ENCODE peak calls at places on chromosome 4, in eight cellular contexts. M is spleen, U is OCI-LY7, Y is Caco-2, T is H9, R is neural crest cell, J is IMR-90, F is mesothelial cell of epicardium. X is an unnamed sample.

GRCh38 chr4:188971125-188971524 is 831.9 kb downstream of the TRIML1 start:
- DNase-seq in M (no peak), U (peak), Y (no peak), T (no peak), R (no peak), J (peak), F (no peak), X (no peak)

GRCh38 chr4:76307670-76308014 is 1.1 kb downstream of the STBD1 start:
- DNase-seq in M (no peak), U (no peak), Y (no peak), T (no peak), R (no peak), J (no peak), F (no peak), X (no peak)

GRCh38 chr4:138522366-138522765 is 280.2 kb upstream of the SLC7A11 start:
- DNase-seq in M (no peak), U (peak), Y (no peak), T (peak), R (no peak), J (peak), F (no peak), X (peak)

GRCh38 chr4:131595140-131595539 is 1554.0 kb upstream of the PCDH10 start:
- DNase-seq in M (no peak), U (no peak), Y (no peak), T (no peak), R (no peak), J (no peak), F (no peak), X (no peak)

GRCh38 chr4:84995386-84995785 is 28.9 kb upstream of the WDFY3 start:
- DNase-seq in M (no peak), U (no peak), Y (no peak), T (no peak), R (no peak), J (no peak), F (no peak), X (no peak)

GRCh38 chr4:5857199-5857598 is 35.7 kb downstream of the CRMP1 start:
- DNase-seq in M (no peak), U (no peak), Y (no peak), T (no peak), R (no peak), J (no peak), F (no peak), X (no peak)

GRCh38 chr4:187321741-187322140 is 598.1 kb upstream of the FAT1 start:
- DNase-seq in M (no peak), U (no peak), Y (no peak), T (no peak), R (no peak), J (no peak), F (no peak), X (no peak)

GRCh38 chr4:86033171-86033570 is 326.7 kb downstream of the MAPK10 start:
- DNase-seq in M (no peak), U (no peak), Y (no peak), T (no peak), R (no peak), J (peak), F (no peak), X (no peak)

GRCh38 chr4:118834960-118835895 is 698 bp downstream of the SEC24D start:
- DNase-seq in M (peak), U (peak), Y (peak), T (peak), R (peak), J (peak), F (no peak), X (peak)

GRCh38 chr4:24080871-24081270 is 191.0 kb upstream of the PPARGC1A start:
- DNase-seq in M (no peak), U (no peak), Y (no peak), T (no peak), R (no peak), J (no peak), F (no peak), X (no peak)

GRCh38 chr4:25161599-25161960 is 1.3 kb upstream of the SEPSECS start:
- DNase-seq in M (no peak), U (peak), Y (no peak), T (no peak), R (no peak), J (no peak), F (no peak), X (no peak)

GRCh38 chr4:184503869-184504300 is 29.5 kb upstream of the IRF2 start:
- DNase-seq in M (no peak), U (peak), Y (no peak), T (no peak), R (no peak), J (peak), F (no peak), X (no peak)

GRCh38 chr4:183812567-183812966 is 92.5 kb upstream of the STOX2 start:
- DNase-seq in M (no peak), U (no peak), Y (no peak), T (no peak), R (no peak), J (no peak), F (no peak), X (no peak)

GRCh38 chr4:2333916-2334644 is 72.2 kb upstream of the MXD4 start:
- DNase-seq in M (peak), U (no peak), Y (no peak), T (peak), R (no peak), J (no peak), F (no peak), X (peak)

GRCh38 chr4:78534286-78534955 is 17.1 kb upstream of the ANXA3 start:
- DNase-seq in M (no peak), U (no peak), Y (no peak), T (no peak), R (no peak), J (peak), F (no peak), X (no peak)

GRCh38 chr4:149605601-149606378 is 209.9 kb downstream of the IQCM start:
- DNase-seq in M (no peak), U (no peak), Y (no peak), T (no peak), R (no peak), J (peak), F (no peak), X (no peak)

GRCh38 chr4:98890698-98891097 is 38.2 kb downstream of the EIF4E start:
- DNase-seq in M (no peak), U (no peak), Y (no peak), T (no peak), R (no peak), J (no peak), F (no peak), X (no peak)

GRCh38 chr4:39682133-39682532 is 15.8 kb upstream of the UBE2K start:
- DNase-seq in M (no peak), U (peak), Y (no peak), T (no peak), R (no peak), J (no peak), F (no peak), X (peak)

GRCh38 chr4:6764976-6765620 is 17.4 kb upstream of the KIAA0232 start:
- DNase-seq in M (no peak), U (no peak), Y (no peak), T (no peak), R (no peak), J (no peak), F (no peak), X (no peak)

GRCh38 chr4:79626102-79626501 is 218.1 kb upstream of the GK2 start:
- DNase-seq in M (no peak), U (no peak), Y (no peak), T (no peak), R (no peak), J (no peak), F (no peak), X (no peak)

GRCh38 chr4:5160668-5161067 is 109.4 kb downstream of the STK32B start:
- DNase-seq in M (no peak), U (no peak), Y (no peak), T (peak), R (no peak), J (no peak), F (no peak), X (no peak)

GRCh38 chr4:1593881-1594345 is 90.2 kb downstream of the FAM53A start:
- DNase-seq in M (peak), U (no peak), Y (no peak), T (no peak), R (no peak), J (no peak), F (no peak), X (no peak)

GRCh38 chr4:105709081-105709450 is 482 bp downstream of the GSTCD start:
- DNase-seq in M (no peak), U (peak), Y (peak), T (no peak), R (no peak), J (no peak), F (no peak), X (peak)

GRCh38 chr4:6345866-6346265 is 76.2 kb downstream of the WFS1 start:
- DNase-seq in M (no peak), U (no peak), Y (no peak), T (no peak), R (no peak), J (no peak), F (no peak), X (no peak)

GRCh38 chr4:76058888-76059426 is 15.6 kb upstream of the ART3 start:
- DNase-seq in M (no peak), U (no peak), Y (peak), T (no peak), R (no peak), J (no peak), F (no peak), X (no peak)

GRCh38 chr4:55854132-55854531 is 684 bp downstream of the EXOC1 start:
- DNase-seq in M (no peak), U (peak), Y (no peak), T (no peak), R (no peak), J (no peak), F (no peak), X (no peak)

GRCh38 chr4:23788460-23788859 is 101.4 kb downstream of the PPARGC1A start:
- DNase-seq in M (no peak), U (no peak), Y (no peak), T (no peak), R (no peak), J (peak), F (no peak), X (no peak)

DNA sequence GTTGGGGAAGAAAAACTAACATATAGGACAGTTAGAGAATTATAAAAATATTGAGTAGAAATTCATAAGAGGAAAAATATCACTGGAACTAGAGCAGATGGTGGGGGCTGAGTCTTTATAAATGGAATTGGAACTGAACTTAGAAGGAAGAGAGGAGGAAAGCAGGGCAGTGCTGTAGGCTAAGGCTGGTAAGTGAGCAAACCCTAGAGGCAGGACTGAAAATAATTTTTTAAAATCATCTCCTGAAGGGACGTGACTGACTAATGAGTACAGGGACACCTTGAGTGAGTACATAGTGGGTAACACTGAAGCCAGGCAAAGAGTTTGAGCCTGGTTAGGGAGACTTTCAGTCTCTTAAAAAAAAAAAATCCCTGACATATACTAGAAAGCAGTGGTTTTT is 63.3 kb downstream of the GALNT7 start:
- DNase-seq in M (no peak), U (no peak), Y (no peak), T (no peak), R (no peak), J (peak), F (no peak), X (no peak)
- TF ChIP-seq CTCF in M (no peak), U (peak), Y (peak), T (no peak), R (no peak), J (peak), F (no peak), X (no peak)

DNA sequence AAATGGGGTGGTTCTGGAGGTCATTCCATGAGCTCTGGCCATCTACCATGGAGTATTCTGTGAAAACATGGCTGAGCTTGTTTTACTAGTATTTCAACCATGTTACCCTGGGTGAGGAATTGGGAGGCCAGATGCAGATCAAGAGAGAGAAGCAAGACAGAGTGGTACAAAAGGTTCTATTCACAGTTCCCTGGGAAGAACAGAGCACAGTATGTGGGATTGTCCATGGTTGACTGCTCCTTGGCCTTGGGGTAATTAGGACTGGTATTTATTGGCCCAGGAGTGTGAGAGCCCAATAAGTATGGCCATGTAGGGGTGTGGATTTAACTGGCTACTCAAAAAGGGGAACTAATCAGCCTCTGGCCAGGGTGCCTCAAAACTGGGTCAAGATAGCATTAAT is 239.7 kb upstream of the GATB start:
- DNase-seq in M (no peak), U (no peak), Y (no peak), T (no peak), R (no peak), J (no peak), F (no peak), X (no peak)
- TF ChIP-seq CTCF in M (no peak), U (no peak), Y (no peak), T (no peak), R (no peak), J (no peak), F (no peak), X (no peak)

GRCh38 chr4:16914208-16914607 is 15.8 kb upstream of the LDB2 start:
- DNase-seq in M (no peak), U (peak), Y (no peak), T (peak), R (no peak), J (peak), F (no peak), X (no peak)
- TF ChIP-seq CTCF in M (peak), U (peak), Y (no peak), T (peak), R (no peak), J (peak), F (no peak), X (no peak)

DNA sequence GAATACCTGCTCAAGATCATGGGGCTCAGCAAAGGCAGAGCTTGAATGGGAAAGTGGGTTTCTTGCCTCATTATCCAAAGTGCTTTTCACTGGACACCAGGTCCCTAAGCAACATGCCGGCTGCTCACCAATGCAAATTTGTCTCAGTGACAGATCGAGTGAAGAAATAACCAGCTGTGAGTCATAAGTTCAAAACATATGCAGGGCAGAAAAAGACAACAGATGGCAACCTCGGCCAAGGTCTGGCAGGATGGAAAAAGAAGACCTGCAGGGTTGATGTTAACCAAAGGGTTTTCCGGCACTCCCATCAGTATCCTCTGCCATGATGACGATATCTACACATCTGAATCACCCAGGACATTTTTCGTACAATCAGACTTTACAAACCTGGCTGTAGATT is 124.1 kb downstream of the AFAP1 start:
- DNase-seq in M (no peak), U (no peak), Y (no peak), T (no peak), R (no peak), J (peak), F (no peak), X (no peak)
- TF ChIP-seq CTCF in M (no peak), U (no peak), Y (no peak), T (no peak), R (no peak), J (peak), F (no peak), X (no peak)

DNA sequence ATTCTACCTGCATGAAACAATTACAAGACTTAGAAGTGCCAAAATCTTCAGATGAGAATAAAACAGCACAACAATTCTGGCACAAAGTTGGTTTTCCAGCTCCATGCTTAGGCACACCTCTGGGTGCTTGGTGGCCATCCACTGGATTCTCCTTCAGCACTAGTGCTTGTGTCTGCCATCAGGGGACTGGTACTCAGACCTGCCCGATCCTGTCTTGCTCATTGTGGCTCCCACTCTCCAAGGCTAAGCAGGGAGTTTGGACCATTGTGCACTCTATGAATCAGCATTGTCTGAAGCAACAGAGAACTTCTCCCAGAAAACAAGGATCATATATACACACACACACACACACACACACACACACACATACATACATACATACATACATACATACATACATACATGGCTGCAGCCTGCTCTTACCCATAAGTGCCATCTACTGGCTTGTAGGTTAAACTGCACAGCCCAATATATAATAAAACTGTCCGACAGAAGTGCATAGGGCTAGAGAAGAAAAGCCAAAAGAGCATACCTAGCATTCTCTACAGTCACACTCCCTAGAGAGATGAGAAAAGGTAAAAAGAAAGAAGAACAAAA is 345.3 kb upstream of the LCORL start:
- DNase-seq in M (no peak), U (peak), Y (no peak), T (no peak), R (no peak), J (peak), F (no peak), X (no peak)
- TF ChIP-seq CTCF in M (no peak), U (peak), Y (peak), T (peak), R (peak), J (peak), F (no peak), X (peak)

GRCh38 chr4:151967074-151967473 is 206.3 kb upstream of the GATB start:
- DNase-seq in M (no peak), U (no peak), Y (no peak), T (no peak), R (no peak), J (no peak), F (no peak), X (no peak)

DNA sequence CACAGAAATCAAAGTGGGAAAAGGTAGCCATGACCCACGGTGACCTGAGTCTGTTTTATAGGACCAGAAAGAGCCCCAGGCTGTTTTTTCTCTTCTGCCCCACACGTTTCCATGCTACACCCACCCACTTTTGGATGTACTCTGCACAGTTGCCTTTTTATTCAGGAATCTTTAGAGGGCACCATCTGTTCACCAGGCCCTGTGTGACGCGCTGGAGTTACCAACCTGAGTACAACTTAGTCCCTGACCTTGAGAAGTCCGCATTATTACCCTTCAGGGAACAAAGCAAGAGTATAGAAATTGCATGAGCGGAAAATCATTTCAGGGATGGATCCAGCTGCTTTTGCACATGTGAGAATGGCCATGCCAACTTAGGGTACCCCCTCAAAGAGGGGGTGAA is 207.8 kb upstream of the GATB start:
- DNase-seq in M (no peak), U (no peak), Y (no peak), T (no peak), R (no peak), J (no peak), F (no peak), X (no peak)
- TF ChIP-seq CTCF in M (no peak), U (no peak), Y (no peak), T (no peak), R (no peak), J (no peak), F (no peak), X (no peak)

GRCh38 chr4:176563591-176563990 is 229.1 kb downstream of the VEGFC start:
- DNase-seq in M (no peak), U (no peak), Y (no peak), T (no peak), R (no peak), J (peak), F (no peak), X (no peak)

GRCh38 chr4:176565044-176565443 is 227.7 kb downstream of the VEGFC start:
- DNase-seq in M (no peak), U (no peak), Y (no peak), T (no peak), R (no peak), J (peak), F (no peak), X (no peak)

GRCh38 chr4:176575141-176575731 is 217.5 kb downstream of the VEGFC start:
- DNase-seq in M (no peak), U (no peak), Y (no peak), T (no peak), R (no peak), J (peak), F (no peak), X (no peak)

GRCh38 chr4:176566769-176567168 is 226.0 kb downstream of the VEGFC start:
- DNase-seq in M (no peak), U (no peak), Y (no peak), T (no peak), R (no peak), J (no peak), F (no peak), X (no peak)

GRCh38 chr4:176569301-176569700 is 223.4 kb downstream of the VEGFC start:
- DNase-seq in M (no peak), U (no peak), Y (no peak), T (no peak), R (no peak), J (no peak), F (no peak), X (no peak)
- TF ChIP-seq CTCF in M (no peak), U (no peak), Y (no peak), T (no peak), R (no peak), J (no peak), F (no peak), X (no peak)

GRCh38 chr4:68176500-68176899 is 46.8 kb upstream of the TMPRSS11F start:
- DNase-seq in M (no peak), U (peak), Y (no peak), T (no peak), R (no peak), J (no peak), F (no peak), X (no peak)
- TF ChIP-seq CTCF in M (no peak), U (peak), Y (no peak), T (no peak), R (no peak), J (no peak), F (no peak), X (no peak)

GRCh38 chr4:121876976-121877773 is 6.9 kb upstream of the BBS7 start:
- DNase-seq in M (no peak), U (no peak), Y (no peak), T (no peak), R (no peak), J (peak), F (no peak), X (no peak)
- TF ChIP-seq CTCF in M (no peak), U (no peak), Y (peak), T (peak), R (no peak), J (no peak), F (no peak), X (no peak)

X was measured in GM20000.